ENCODE peak calls at places on chromosomes 1 and 21, in five cellular contexts. C is HCT116, J is K562, A is H1, G is HepG2. B is an unnamed sample.

GRCh38 chr1:182249201-182249676 is 142.4 kb downstream of the GLUL start:
- DNase-seq in C (no peak), G (peak), A (no peak), J (peak), B (no peak)

GRCh38 chr1:93222987-93223675 is 42.6 kb downstream of the CCDC18 start:
- DNase-seq in A (no peak), J (no peak), G (no peak), C (no peak), B (no peak)

GRCh38 chr1:182888736-182889531 is 49.8 kb downstream of the DHX9 start:
- DNase-seq in A (no peak), G (no peak), C (no peak), J (peak), B (no peak)

GRCh38 chr21:46344219-46344915 is 20.4 kb downstream of the PCNT start:
- DNase-seq in A (no peak), C (no peak), G (no peak), J (no peak), B (no peak)

GRCh38 chr21:29271927-29272333 is 26.8 kb upstream of the BACH1 start:
- DNase-seq in C (no peak), A (no peak), G (peak), J (no peak), B (no peak)

GRCh38 chr21:26769613-26770188 is 75.5 kb downstream of the ADAMTS1 start:
- DNase-seq in A (no peak), G (no peak), C (no peak), J (no peak), B (no peak)

GRCh38 chr1:12088607-12089006 is 25.5 kb downstream of the TNFRSF8 start:
- DNase-seq in G (no peak), A (no peak), J (no peak), C (no peak), B (no peak)

GRCh38 chr1:210302501-210302900 is 26.2 kb upstream of the HHAT start:
- DNase-seq in A (no peak), G (no peak), J (no peak), C (no peak), B (no peak)

DNA sequence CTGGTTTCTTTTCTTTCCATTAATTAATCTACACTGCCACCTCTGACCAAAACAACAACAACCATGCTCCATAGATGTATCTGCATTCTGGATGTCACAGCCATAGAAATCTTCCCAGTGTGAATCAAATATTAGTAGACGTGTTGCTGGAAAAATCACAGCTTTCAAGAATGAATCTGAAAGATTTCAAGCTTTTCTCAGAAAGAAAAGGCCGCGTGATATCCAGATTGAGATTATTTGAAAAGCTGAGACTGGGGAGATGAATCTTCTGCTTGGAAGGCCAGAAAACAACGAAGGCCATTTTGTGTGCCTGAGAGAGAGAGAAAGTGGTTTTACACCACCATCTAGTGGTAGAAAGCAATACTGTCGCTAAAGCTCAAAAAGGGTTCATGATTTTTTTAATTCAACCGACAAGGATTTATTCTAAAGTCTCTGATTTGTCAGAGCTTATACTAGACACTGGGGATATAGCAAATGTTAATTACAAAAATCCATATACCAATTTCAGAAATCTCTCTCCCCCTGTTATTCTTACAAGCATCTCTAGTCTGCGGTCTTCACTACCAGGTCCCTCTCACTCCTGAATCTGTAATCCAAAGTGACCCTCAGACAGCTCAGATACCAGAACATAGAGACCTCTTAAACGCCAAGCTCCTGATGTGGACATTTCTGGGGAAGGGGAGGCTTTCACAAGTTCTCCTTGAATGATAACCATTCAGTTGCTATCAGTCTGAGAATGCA is 87.5 kb upstream of the SGIP1 start:
- DNase-seq in J (peak), C (peak), A (no peak), G (peak), B (peak)
- TF ChIP-seq YY1 in J (peak), C (peak), A (peak), G (peak), B (no peak)

GRCh38 chr1:6338685-6339084 is 54.9 kb downstream of the ACOT7 start:
- DNase-seq in C (no peak), A (no peak), G (no peak), J (no peak), B (no peak)
- H3K9ac ChIP-seq in C (no peak), A (peak), G (no peak), J (no peak), B (no peak)

GRCh38 chr1:69662321-69662720 is 94.6 kb downstream of the LRRC7 start:
- DNase-seq in G (no peak), A (no peak), J (no peak), C (no peak), B (no peak)
- TF ChIP-seq YY1 in G (no peak), A (no peak), J (no peak), C (no peak), B (no peak)

DNA sequence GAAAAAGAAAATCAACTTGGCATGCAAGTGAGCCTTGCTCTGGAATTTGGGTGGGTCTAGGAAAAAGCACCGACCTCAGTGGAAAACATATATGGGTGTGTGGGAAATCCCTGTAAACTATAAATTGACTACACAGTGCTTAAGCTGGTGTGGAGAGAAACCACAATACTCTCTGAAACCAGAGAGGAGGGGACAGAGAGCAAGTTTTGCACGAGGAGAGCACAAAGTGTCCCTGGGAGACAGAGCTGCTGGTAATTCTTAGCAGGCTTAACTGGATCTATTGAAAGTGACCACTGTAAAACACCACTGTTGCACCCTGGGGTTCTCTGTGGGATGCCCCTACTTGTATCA is 12.8 kb downstream of the KCNJ15 start:
- DNase-seq in A (no peak), C (no peak), J (no peak), G (no peak), B (no peak)
- H3K9ac ChIP-seq in A (no peak), C (no peak), J (no peak), G (no peak), B (no peak)

DNA sequence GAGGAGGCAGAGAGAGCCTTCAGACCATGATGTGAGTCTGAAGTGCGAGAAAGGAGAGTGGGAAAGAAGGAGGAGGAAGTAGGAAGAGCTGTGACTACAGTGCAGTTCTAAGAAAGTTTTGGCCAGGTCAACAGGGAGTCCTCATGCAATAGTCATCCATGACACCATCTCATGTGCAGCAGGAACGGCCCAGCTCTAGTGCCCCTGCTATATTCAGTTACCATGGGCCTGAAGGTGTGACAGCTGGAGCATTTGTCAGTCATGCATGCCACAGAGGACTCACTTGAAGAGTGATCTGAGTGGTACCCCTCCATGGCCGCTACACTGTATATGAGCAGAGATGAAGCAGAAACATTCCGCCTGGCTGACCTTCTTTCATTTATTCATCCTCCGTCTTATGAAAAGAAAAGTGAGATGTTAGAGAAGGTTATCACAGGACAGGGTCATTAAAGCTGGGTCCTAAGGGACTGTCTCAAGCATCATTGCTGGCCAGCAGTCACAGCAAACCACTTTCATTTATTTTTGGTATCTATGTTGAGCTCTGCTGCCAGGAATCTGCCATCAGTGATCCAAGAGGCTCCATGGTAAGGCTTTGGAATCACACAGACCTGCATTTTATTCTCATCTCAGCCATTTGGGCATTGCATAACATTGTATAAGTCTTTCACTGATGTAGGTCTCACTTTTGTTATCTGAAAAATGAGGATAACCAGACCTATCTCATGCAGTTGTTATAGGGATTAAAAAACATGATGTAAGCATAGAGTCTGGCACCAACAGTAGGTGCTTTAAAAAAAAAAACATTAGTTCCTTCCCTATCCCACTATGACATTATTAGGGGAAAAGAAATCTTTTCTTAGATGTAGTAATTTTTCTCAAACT is 77.7 kb downstream of the OMA1 start:
- DNase-seq in G (no peak), A (no peak), C (no peak), J (no peak), B (no peak)
- TF ChIP-seq YY1 in G (no peak), A (no peak), C (no peak), J (no peak), B (no peak)

GRCh38 chr1:10113501-10113900 is 80.7 kb downstream of the UBE4B start:
- DNase-seq in G (no peak), C (no peak), J (no peak), A (no peak), B (no peak)
- H3K9ac ChIP-seq in G (no peak), C (no peak), J (no peak), A (no peak), B (no peak)

B was measured in NT2/D1.